ENCODE peak calls at places on chromosomes 16 and 17, in five cellular contexts. Y, C, F, L and X are unnamed samples.

GRCh38 chr17:64326420-64327054 is 63.5 kb upstream of the TEX2 start:
- DNase-seq in Y (no peak), C (no peak), F (no peak), L (peak; percentile 24), X (no peak)

GRCh38 chr16:87432330-87432915 is 40.3 kb downstream of the MAP1LC3B start:
- DNase-seq in C (no peak), Y (no peak), L (no peak), F (no peak), X (no peak)

GRCh38 chr16:14013571-14014283 is 57.4 kb upstream of the MRTFB start:
- DNase-seq in C (no peak), Y (peak; percentile 16), F (peak; percentile 35), L (peak; percentile 66), X (peak; percentile 87)

GRCh38 chr17:49224198-49224996 is 6.2 kb downstream of the PHOSPHO1 start:
- DNase-seq in Y (peak; percentile 58), F (peak; percentile 21), C (no peak), L (no peak), X (no peak)

GRCh38 chr16:86026136-86026905 is 127.4 kb downstream of the IRF8 start:
- DNase-seq in L (no peak), F (no peak), C (no peak), Y (no peak), X (no peak)

GRCh38 chr16:74999208-74999682 is 421 bp downstream of the ZNRF1 start:
- DNase-seq in F (peak; percentile 41), Y (no peak), C (no peak), L (peak; percentile 33), X (peak; percentile 9)

GRCh38 chr17:60036796-60037677 is 41.7 kb downstream of the HEATR6 start:
- DNase-seq in L (peak; percentile 53), C (peak; percentile 29), F (peak; percentile 75), Y (peak; percentile 73), X (peak; percentile 49)

GRCh38 chr17:71409712-71410111 is 711.1 kb upstream of the SOX9 start:
- DNase-seq in Y (no peak), F (no peak), C (no peak), L (peak; percentile 78), X (peak; percentile 83)

GRCh38 chr16:24993722-24994686 is 21.2 kb downstream of the ARHGAP17 start:
- DNase-seq in C (no peak), Y (no peak), L (peak; percentile 93), F (no peak), X (peak; percentile 95)

GRCh38 chr16:4053663-4054479 is 62.4 kb downstream of the ADCY9 start:
- DNase-seq in Y (no peak), L (peak; percentile 74), F (peak; percentile 70), C (no peak), X (peak; percentile 90)

DNA sequence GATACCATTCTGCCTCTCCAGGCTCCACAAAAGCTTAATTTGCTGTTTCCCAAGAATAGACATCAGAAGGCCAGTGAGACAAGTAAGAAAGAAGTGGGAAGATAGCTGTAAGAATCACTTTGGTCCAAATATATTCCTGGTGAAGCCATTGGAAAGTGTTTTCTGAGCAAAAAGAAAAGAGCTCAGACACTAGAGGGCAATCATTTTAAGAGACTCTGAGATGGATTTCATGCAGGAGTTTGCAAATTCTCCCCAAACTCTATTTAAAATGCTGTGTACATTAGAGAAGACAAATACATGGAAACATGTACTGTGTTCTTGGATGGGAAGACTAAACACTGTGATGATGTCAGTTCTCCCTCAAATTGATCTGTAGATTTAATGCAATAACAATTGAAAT is 8.0 kb upstream of the SLC6A2 start:
- DNase-seq in Y (no peak), C (no peak), F (no peak), L (no peak), X (peak; percentile 4)
- TF ChIP-seq CTCF in Y (no peak), C (no peak), F (no peak), L (no peak), X (peak; percentile 51)

GRCh38 chr17:8695916-8696415 is 48.7 kb downstream of the CCDC42 start:
- DNase-seq in Y (no peak), C (no peak), F (no peak), L (no peak), X (no peak)

GRCh38 chr17:8696951-8697745 is 47.5 kb downstream of the CCDC42 start:
- DNase-seq in L (no peak), F (no peak), C (no peak), Y (peak; percentile 62), X (no peak)

GRCh38 chr17:8695241-8695640 is 49.4 kb downstream of the CCDC42 start:
- DNase-seq in F (no peak), Y (no peak), L (no peak), C (no peak), X (no peak)

GRCh38 chr17:8698142-8699050 is 46.2 kb downstream of the CCDC42 start:
- DNase-seq in C (no peak), F (no peak), L (no peak), Y (peak; percentile 53), X (peak; percentile 27)

DNA sequence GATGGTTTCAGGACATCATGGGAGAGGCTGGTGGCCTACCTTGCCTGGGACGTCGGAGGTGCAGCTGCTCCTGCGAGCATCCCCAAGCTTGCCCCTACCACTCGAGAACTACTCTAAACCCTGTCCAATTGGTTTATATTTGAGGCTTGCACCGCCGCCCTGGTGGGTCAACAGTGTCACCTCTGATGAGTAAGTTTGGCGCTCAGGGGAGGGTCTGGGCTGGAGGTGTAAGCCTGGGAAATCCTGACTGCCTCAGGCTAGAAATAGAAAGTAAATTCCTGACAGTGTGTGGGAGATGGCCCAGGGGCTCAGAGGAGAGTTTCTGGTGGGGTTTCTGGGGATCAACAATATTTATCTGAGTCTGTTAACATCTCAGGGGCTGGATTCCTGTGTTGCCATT is 48.2 kb downstream of the CCDC42 start:
- DNase-seq in C (no peak), Y (peak; percentile 11), L (no peak), F (no peak), X (no peak)
- TF ChIP-seq CTCF in C (no peak), Y (no peak), L (no peak), F (no peak), X (no peak)

GRCh38 chr16:56630134-56630533 is 2.3 kb upstream of the MT1M start:
- DNase-seq in L (no peak), Y (no peak), F (no peak), C (no peak), X (no peak)
- TF ChIP-seq CTCF in L (no peak), Y (no peak), F (no peak), C (no peak), X (no peak)

GRCh38 chr17:34892864-34893263 is 68.4 kb downstream of the CCT6B start:
- DNase-seq in F (no peak), C (no peak), Y (peak; percentile 59), L (peak; percentile 26), X (no peak)
- TF ChIP-seq CTCF in F (peak; percentile 15), C (no peak), Y (peak; percentile 79), L (no peak), X (peak; percentile 49)

GRCh38 chr16:77922355-77922754 is 100.0 kb upstream of the CLEC3A start:
- DNase-seq in Y (no peak), L (no peak), C (no peak), F (no peak), X (no peak)
- TF ChIP-seq CTCF in Y (no peak), L (no peak), C (no peak), F (no peak), X (no peak)